ENCODE peak calls at places on chromosome 15, in six cellular contexts. X is fibroblast of the aortic adventitia; O is HuH-7.5; S is activated CD4-positive, CD25-positive, alpha-beta regulatory T cell; R is activated T-cell treated with anti-CD3 and anti-CD28 coated beads, Interleukin-2, amount 50 U/mL, for 72 hours; I is astrocyte of the spinal cord. C is an unnamed sample.

GRCh38 chr15:73051402-73051810 is 857 bp upstream of the NEO1 start:
- DNase-seq in X (no peak), O (no peak), S (no peak), R (no peak), I (peak; percentile 1), C (no peak)

GRCh38 chr15:74206801-74207281 is 4.3 kb upstream of the STRA6 start:
- DNase-seq in X (peak; percentile 55), O (no peak), S (no peak), R (no peak), I (peak; percentile 55), C (no peak)

GRCh38 chr15:85415779-85416178 is 35.4 kb downstream of the AKAP13 start:
- DNase-seq in X (no peak), O (no peak), S (no peak), R (no peak), I (no peak), C (no peak)

GRCh38 chr15:38563723-38564519 is 693 bp downstream of the RASGRP1 start:
- DNase-seq in X (peak; percentile 27), O (peak; percentile 39), S (peak; percentile 84), R (peak; percentile 96), I (peak; percentile 40), C (no peak)

GRCh38 chr15:29924750-29925149 is 102.5 kb upstream of the TJP1 start:
- DNase-seq in X (peak; percentile 89), O (peak; percentile 33), S (no peak), R (no peak), I (peak; percentile 66), C (no peak)

GRCh38 chr15:66101715-66102395 is 151.7 kb downstream of the MEGF11 start:
- DNase-seq in X (no peak), O (no peak), S (no peak), R (no peak), I (no peak), C (no peak)

GRCh38 chr15:38651328-38652038 is 86.9 kb upstream of the RASGRP1 start:
- DNase-seq in X (no peak), O (no peak), S (peak; percentile 22), R (peak; percentile 56), I (no peak), C (no peak)

GRCh38 chr15:58361291-58361759 is 70.5 kb upstream of the LIPC start:
- DNase-seq in X (peak; percentile 53), O (no peak), S (no peak), R (no peak), I (peak; percentile 86), C (no peak)

GRCh38 chr15:43920815-43921214 is 94.0 kb downstream of the WDR76 start:
- DNase-seq in X (no peak), O (no peak), S (no peak), R (no peak), I (peak; percentile 74), C (no peak)

GRCh38 chr15:65054333-65055200 is 9.4 kb downstream of the SLC51B start:
- DNase-seq in X (peak; percentile 71), O (peak; percentile 86), S (peak; percentile 14), R (peak; percentile 68), I (peak; percentile 62), C (no peak)

GRCh38 chr15:45454825-45455224 is 67.7 kb downstream of the SLC30A4 start:
- DNase-seq in X (peak; percentile 98), O (no peak), S (no peak), R (peak; percentile 67), I (peak; percentile 97), C (no peak)

GRCh38 chr15:97156739-97157265 is 803.7 kb upstream of the ARRDC4 start:
- DNase-seq in X (no peak), O (no peak), S (no peak), R (no peak), I (no peak), C (no peak)

GRCh38 chr15:40075298-40076044 is 33.2 kb downstream of the BMF start:
- DNase-seq in X (no peak), O (no peak), S (no peak), R (no peak), I (no peak), C (no peak)

GRCh38 chr15:48828906-48829305 is 18.0 kb upstream of the CEP152 start:
- DNase-seq in X (no peak), O (no peak), S (no peak), R (no peak), I (no peak), C (no peak)

GRCh38 chr15:62503451-62503850 is 338.4 kb upstream of the C2CD4B start:
- DNase-seq in X (peak; percentile 67), O (no peak), S (no peak), R (no peak), I (peak; percentile 46), C (peak; percentile 20)

GRCh38 chr15:71512281-71513016 is 297.9 kb upstream of the NR2E3 start:
- DNase-seq in X (no peak), O (peak; percentile 28), S (no peak), R (no peak), I (peak; percentile 27), C (no peak)

GRCh38 chr15:37788767-37789391 is 145.6 kb upstream of the TMCO5A start:
- DNase-seq in X (no peak), O (no peak), S (no peak), R (no peak), I (no peak), C (no peak)

GRCh38 chr15:86135030-86135429 is 55.4 kb downstream of the AGBL1 start:
- DNase-seq in X (no peak), O (no peak), S (no peak), R (no peak), I (no peak), C (no peak)

GRCh38 chr15:65576669-65577068 is 34.3 kb downstream of the INTS14 start:
- DNase-seq in X (peak; percentile 47), O (no peak), S (no peak), R (no peak), I (peak; percentile 70), C (no peak)

GRCh38 chr15:70588613-70589012 is 174.7 kb downstream of the UACA start:
- DNase-seq in X (no peak), O (no peak), S (no peak), R (no peak), I (no peak), C (no peak)

GRCh38 chr15:76993114-76993715 is 1.7 kb upstream of the PSTPIP1 start:
- DNase-seq in X (no peak), O (no peak), S (no peak), R (no peak), I (no peak), C (no peak)

GRCh38 chr15:101437209-101437608 is 52.3 kb downstream of the PCSK6 start:
- DNase-seq in X (no peak), O (no peak), S (no peak), R (no peak), I (no peak), C (no peak)

GRCh38 chr15:98401029-98401428 is 247.3 kb upstream of the IGF1R start:
- DNase-seq in X (no peak), O (no peak), S (no peak), R (no peak), I (no peak), C (no peak)

GRCh38 chr15:39597751-39598185 is 16.9 kb downstream of the THBS1 start:
- DNase-seq in X (no peak), O (no peak), S (no peak), R (no peak), I (peak; percentile 62), C (no peak)

GRCh38 chr15:47331796-47332480 is 385.4 kb upstream of the SEMA6D start:
- DNase-seq in X (peak; percentile 66), O (no peak), S (no peak), R (no peak), I (peak; percentile 57), C (no peak)

GRCh38 chr15:97259943-97260342 is 700.6 kb upstream of the ARRDC4 start:
- DNase-seq in X (no peak), O (no peak), S (no peak), R (no peak), I (no peak), C (no peak)

GRCh38 chr15:62447742-62448141 is 282.7 kb upstream of the C2CD4B start:
- DNase-seq in X (peak; percentile 40), O (no peak), S (no peak), R (no peak), I (no peak), C (no peak)

GRCh38 chr15:91947370-91947769 is 93.9 kb downstream of the SLCO3A1 start:
- DNase-seq in X (no peak), O (no peak), S (no peak), R (no peak), I (no peak), C (no peak)

GRCh38 chr15:89416339-89417183 is 79.8 kb downstream of the RHCG start:
- DNase-seq in X (peak; percentile 48), O (peak; percentile 93), S (peak; percentile 8), R (peak; percentile 89), I (peak; percentile 40), C (no peak)

GRCh38 chr15:74776851-74777768 is 4.8 kb upstream of the CSK start:
- DNase-seq in X (no peak), O (no peak), S (peak; percentile 42), R (peak; percentile 75), I (no peak), C (no peak)

GRCh38 chr15:46416544-46416943 is 781.7 kb downstream of the SQOR start:
- DNase-seq in X (no peak), O (no peak), S (no peak), R (no peak), I (no peak), C (no peak)

C was measured in thoracic aorta.